ENCODE peak calls at places on chromosomes 11 and 22, in seven cellular contexts. F is left ventricle myocardium inferior; B is heart right ventricle; Y is vagina; O is RWPE1; P is GM23338; U is CD8-positive, alpha-beta T cell. L is an unnamed sample.

GRCh38 chr22:46477967-46478635 is 59.3 kb downstream of the CELSR1 start:
- DNase-seq in F (no peak), B (no peak), Y (no peak), O (no peak), P (no peak), U (no peak), L (no peak)

GRCh38 chr11:126518130-126518995 is 162.9 kb downstream of the ST3GAL4 start:
- DNase-seq in F (no peak), B (no peak), Y (no peak), O (no peak), P (no peak), U (no peak), L (no peak)

GRCh38 chr22:33512961-33513360 is 407.3 kb downstream of the LARGE1 start:
- DNase-seq in F (no peak), B (no peak), Y (no peak), O (no peak), P (no peak), U (no peak), L (no peak)

GRCh38 chr22:35987487-35987886 is 41.1 kb downstream of the RBFOX2 start:
- DNase-seq in F (no peak), B (no peak), Y (no peak), O (no peak), P (no peak), U (no peak), L (no peak)

GRCh38 chr11:74269161-74269809 is 42.2 kb downstream of the P4HA3 start:
- DNase-seq in F (no peak), B (no peak), Y (no peak), O (no peak), P (no peak), U (no peak), L (no peak)

GRCh38 chr11:131598305-131598704 is 227.9 kb downstream of the NTM start:
- DNase-seq in F (no peak), B (no peak), Y (no peak), O (no peak), P (peak), U (no peak), L (no peak)

GRCh38 chr22:46788426-46789168 is 26.1 kb downstream of the TBC1D22A start:
- DNase-seq in F (no peak), B (no peak), Y (no peak), O (no peak), P (no peak), U (no peak), L (no peak)

GRCh38 chr22:40281717-40282116 is 64.6 kb upstream of the ADSL start:
- DNase-seq in F (no peak), B (no peak), Y (no peak), O (peak), P (no peak), U (no peak), L (no peak)

GRCh38 chr11:74388678-74389327 is 9.4 kb downstream of the PGM2L1 start:
- DNase-seq in F (no peak), B (peak), Y (no peak), O (peak), P (peak), U (peak), L (no peak)

DNA sequence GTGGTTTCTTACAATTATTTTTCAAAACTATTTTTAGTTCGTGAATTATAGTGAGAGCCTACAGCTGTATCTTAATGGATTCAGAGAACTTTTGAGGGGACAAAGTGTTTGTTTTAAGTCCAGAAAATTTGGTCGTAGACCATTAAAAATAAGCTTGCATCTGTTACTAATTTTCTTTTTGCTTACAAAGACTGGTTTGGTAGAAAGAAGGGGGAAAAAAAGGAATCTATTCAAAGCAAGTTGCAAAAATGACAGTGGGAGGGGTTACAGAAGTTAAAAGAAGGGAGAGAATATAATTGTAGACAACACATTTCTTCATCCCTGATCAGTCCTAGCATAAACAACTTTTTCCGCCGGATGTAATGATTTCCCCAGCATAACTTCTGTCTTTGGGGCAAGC is 72.1 kb downstream of the AMOTL1 start:
- DNase-seq in F (no peak), B (no peak), Y (no peak), O (no peak), P (no peak), U (no peak), L (no peak)
- H3K27ac ChIP-seq in F (peak), B (no peak), Y (peak), O (no peak), P (no peak), U (no peak), L (peak)

DNA sequence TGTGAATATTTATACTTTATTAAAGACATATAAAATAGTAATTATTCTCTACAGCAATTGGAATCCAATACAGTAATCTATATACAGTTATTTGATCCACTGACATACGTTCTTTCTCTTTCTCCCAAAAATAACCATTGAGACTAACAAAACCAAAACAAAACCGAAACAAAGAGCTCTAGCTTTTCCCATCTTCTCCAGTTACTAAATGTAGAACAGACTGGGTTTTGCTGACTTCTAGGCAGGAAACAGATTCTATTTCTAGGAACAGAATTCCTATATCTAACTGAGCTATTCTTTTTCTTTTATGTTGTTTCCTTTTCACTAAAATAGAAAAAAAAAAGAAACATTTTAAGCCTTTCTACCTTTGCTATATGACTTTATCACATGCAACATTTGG is 80.1 kb downstream of the PACS1 start:
- DNase-seq in F (no peak), B (no peak), Y (no peak), O (no peak), P (no peak), U (no peak), L (no peak)
- H3K27ac ChIP-seq in F (peak), B (no peak), Y (no peak), O (no peak), P (no peak), U (no peak), L (no peak)

GRCh38 chr22:31212783-31213626 is 907 bp downstream of the LIMK2 start:
- DNase-seq in F (no peak), B (peak), Y (no peak), O (no peak), P (peak), U (no peak), L (no peak)

GRCh38 chr22:31215018-31215535 is 3.0 kb downstream of the LIMK2 start:
- DNase-seq in F (no peak), B (no peak), Y (no peak), O (no peak), P (no peak), U (no peak), L (no peak)

GRCh38 chr22:31218565-31219262 is 6.6 kb downstream of the LIMK2 start:
- DNase-seq in F (no peak), B (no peak), Y (no peak), O (peak), P (no peak), U (no peak), L (no peak)

GRCh38 chr22:31221084-31221483 is 9.0 kb downstream of the LIMK2 start:
- DNase-seq in F (no peak), B (no peak), Y (no peak), O (no peak), P (no peak), U (no peak), L (no peak)

GRCh38 chr22:31217890-31218287 is 5.8 kb downstream of the LIMK2 start:
- DNase-seq in F (no peak), B (no peak), Y (no peak), O (no peak), P (no peak), U (no peak), L (no peak)
- H3K27ac ChIP-seq in F (peak), B (no peak), Y (peak), O (no peak), P (no peak), U (no peak), L (peak)

GRCh38 chr11:115502636-115503082 is 1.6 kb downstream of the CADM1 start:
- DNase-seq in F (no peak), B (no peak), Y (no peak), O (no peak), P (peak), U (no peak), L (no peak)

GRCh38 chr11:115505165-115505564 is 950 bp upstream of the CADM1 start:
- DNase-seq in F (no peak), B (no peak), Y (no peak), O (no peak), P (peak), U (no peak), L (no peak)

GRCh38 chr11:115503083-115503885 is 931 bp downstream of the CADM1 start:
- DNase-seq in F (peak), B (peak), Y (no peak), O (no peak), P (peak), U (no peak), L (no peak)

GRCh38 chr11:115503886-115504278 is 333 bp downstream of the CADM1 start:
- DNase-seq in F (no peak), B (no peak), Y (no peak), O (peak), P (no peak), U (no peak), L (no peak)

GRCh38 chr11:115504279-115505158 is at the start of gene CADM1:
- DNase-seq in F (peak), B (peak), Y (no peak), O (peak), P (peak), U (peak), L (peak)
- H3K27ac ChIP-seq in F (peak), B (peak), Y (peak), O (peak), P (peak), U (no peak), L (peak)

GRCh38 chr11:19725379-19726079 is 12.9 kb downstream of the NAV2 start:
- DNase-seq in F (no peak), B (no peak), Y (no peak), O (no peak), P (peak), U (no peak), L (no peak)
- H3K27ac ChIP-seq in F (peak), B (peak), Y (peak), O (peak), P (no peak), U (no peak), L (peak)

GRCh38 chr11:10305262-10305963 is 540 bp downstream of the ADM start:
- DNase-seq in F (peak), B (no peak), Y (no peak), O (no peak), P (peak), U (no peak), L (no peak)

GRCh38 chr11:10304495-10305261 is at the start of gene ADM:
- DNase-seq in F (peak), B (peak), Y (no peak), O (peak), P (peak), U (no peak), L (peak)

GRCh38 chr11:10302294-10302743 is 2.6 kb upstream of the ADM start:
- DNase-seq in F (no peak), B (no peak), Y (no peak), O (peak), P (no peak), U (no peak), L (no peak)

GRCh38 chr11:10302744-10303557 is 1.9 kb upstream of the ADM start:
- DNase-seq in F (peak), B (peak), Y (no peak), O (peak), P (peak), U (no peak), L (peak)

DNA sequence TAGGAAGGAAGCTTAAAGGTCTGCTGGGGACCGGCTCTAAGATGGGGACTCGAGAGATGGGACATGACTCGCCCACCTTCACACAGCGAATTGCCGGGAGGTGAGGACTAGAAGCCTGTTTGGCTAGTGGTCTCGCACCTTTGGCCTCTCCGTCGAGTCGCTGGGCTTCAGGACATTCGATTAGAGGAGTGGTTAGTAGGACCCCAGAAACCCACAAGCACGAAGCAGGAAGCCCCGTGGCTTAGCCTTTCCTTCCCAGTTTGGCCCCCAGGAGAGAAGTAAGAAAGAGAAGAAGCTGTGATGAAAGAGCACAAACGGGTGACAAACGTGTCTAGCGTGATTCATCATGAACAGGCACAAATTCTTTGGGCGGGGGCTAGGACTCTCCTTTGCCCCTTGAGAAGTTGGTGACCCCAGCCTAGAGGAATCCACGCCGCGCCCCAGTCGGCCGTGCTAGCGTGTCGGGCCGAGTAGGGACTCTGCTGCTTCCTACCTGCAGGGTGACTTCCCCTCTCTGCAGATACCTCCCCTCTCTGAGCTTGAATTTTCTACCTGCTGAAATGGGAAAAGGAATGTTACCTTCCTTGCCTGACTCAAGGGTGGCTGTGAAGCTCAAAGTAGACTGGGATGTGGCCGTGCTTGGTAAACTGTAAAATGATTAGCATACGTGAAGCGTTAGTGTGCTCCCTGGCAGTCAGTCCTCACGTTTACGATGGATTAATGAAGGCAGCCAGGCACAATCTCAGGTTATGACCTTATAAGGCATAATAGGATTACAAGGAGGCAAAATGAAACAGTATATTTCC is 1.1 kb upstream of the ADM start:
- DNase-seq in F (peak), B (no peak), Y (no peak), O (peak), P (peak), U (no peak), L (no peak)
- H3K27ac ChIP-seq in F (peak), B (peak), Y (peak), O (peak), P (peak), U (no peak), L (peak)

GRCh38 chr11:40134820-40135219 is 1324.6 kb downstream of the LRRC4C start:
- DNase-seq in F (no peak), B (no peak), Y (no peak), O (no peak), P (no peak), U (no peak), L (no peak)
- H3K27ac ChIP-seq in F (no peak), B (no peak), Y (no peak), O (no peak), P (no peak), U (no peak), L (no peak)

DNA sequence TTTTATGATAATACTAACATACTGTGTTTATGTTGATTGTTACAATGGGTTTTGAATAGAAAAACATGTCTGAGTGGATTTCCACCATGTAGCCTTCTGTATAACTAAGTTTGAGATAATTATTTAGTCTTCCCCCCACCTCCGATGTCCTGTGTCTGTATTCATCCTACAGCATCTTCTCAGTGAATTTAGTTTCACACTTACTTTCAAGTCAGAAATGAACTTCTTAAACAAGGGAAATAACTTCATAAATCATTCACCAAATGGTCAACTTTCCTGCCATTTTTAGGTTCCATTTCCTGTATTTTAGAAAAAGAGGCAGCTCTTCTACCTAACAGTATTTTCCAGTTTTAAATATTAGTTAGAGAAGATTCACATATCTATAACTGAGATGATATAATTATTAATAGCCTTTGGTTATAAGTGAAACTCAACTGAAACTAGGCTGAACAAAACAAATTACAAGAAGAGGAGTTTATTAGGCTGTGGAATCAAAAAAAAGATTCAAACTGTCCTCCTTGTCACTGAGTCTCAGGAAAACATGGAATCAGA is 3.5 kb downstream of the OR51B5 start:
- DNase-seq in F (no peak), B (no peak), Y (no peak), O (no peak), P (no peak), U (no peak), L (no peak)
- H3K27ac ChIP-seq in F (no peak), B (no peak), Y (no peak), O (no peak), P (no peak), U (no peak), L (no peak)